ENCODE peak calls at places on chromosomes 2 and 18, in five cellular contexts. C is RKO; Y is mesendoderm; V is WERI-Rb-1; N is CD8-positive, alpha-beta memory T cell. D is an unnamed sample.

GRCh38 chr2:226655871-226656270 is 143.7 kb downstream of the IRS1 start:
- DNase-seq in C (no peak), Y (no peak), V (no peak), N (no peak), D (no peak)

GRCh38 chr18:79353238-79353637 is 42.5 kb upstream of the NFATC1 start:
- DNase-seq in C (peak; percentile 8), Y (peak; percentile 67), V (peak; percentile 67), N (no peak), D (no peak)

GRCh38 chr2:26786207-26787023 is 559 bp downstream of the CENPA start:
- DNase-seq in C (peak; percentile 41), Y (peak; percentile 33), V (no peak), N (peak; percentile 11), D (peak; percentile 57)

GRCh38 chr2:18750662-18751554 is 161.5 kb upstream of the NT5C1B start:
- DNase-seq in C (no peak), Y (no peak), V (no peak), N (no peak), D (no peak)

GRCh38 chr2:36411962-36412444 is 56.4 kb downstream of the CRIM1 start:
- DNase-seq in C (no peak), Y (peak; percentile 67), V (no peak), N (no peak), D (no peak)

GRCh38 chr2:61205132-61205531 is 43.1 kb downstream of the C2orf74 start:
- DNase-seq in C (no peak), Y (no peak), V (no peak), N (no peak), D (no peak)

GRCh38 chr2:129857200-129857599 is 122.3 kb upstream of the RAB6C start:
- DNase-seq in C (no peak), Y (no peak), V (no peak), N (no peak), D (no peak)

GRCh38 chr18:69885381-69885780 is 62.3 kb downstream of the CD226 start:
- DNase-seq in C (no peak), Y (no peak), V (no peak), N (no peak), D (no peak)

GRCh38 chr18:48562075-48562474 is 23.2 kb downstream of the CTIF start:
- DNase-seq in C (no peak), Y (no peak), V (no peak), N (no peak), D (no peak)

GRCh38 chr2:237696471-237696870 is 69.1 kb downstream of the LRRFIP1 start:
- DNase-seq in C (no peak), Y (no peak), V (no peak), N (no peak), D (no peak)

D was measured in naive thymus-derived CD4-positive, alpha-beta T cell.